ENCODE peak calls at places on chromosomes 7 and 10, in six cellular contexts. R is stimulated activated CD8-positive, alpha-beta memory T cell treated with anti-CD3 and anti-CD28 coated beads, Interleukin-15, amount 100 ng/mL, for 1 hour; C is head of caudate nucleus; N is T-helper 22 cell; J is Calu3; X is ureter. O is an unnamed sample.

GRCh38 chr7:133770863-133771492 is 356.2 kb upstream of the LRGUK start:
- DNase-seq in X (no peak), N (no peak), J (peak), C (no peak), R (no peak), O (no peak)

GRCh38 chr10:24556746-24557742 is 166.6 kb downstream of the ARHGAP21 start:
- DNase-seq in C (peak), X (no peak), N (no peak), R (no peak), J (peak), O (peak)

GRCh38 chr7:123675092-123675473 is 19.4 kb downstream of the LMOD2 start:
- DNase-seq in J (no peak), C (no peak), N (no peak), X (no peak), R (no peak), O (no peak)

GRCh38 chr10:96496281-96496925 is 17.3 kb downstream of the TLL2 start:
- DNase-seq in C (peak), R (no peak), N (no peak), J (no peak), X (no peak), O (no peak)

GRCh38 chr10:70780370-70780760 is 4.8 kb downstream of the TBATA start:
- DNase-seq in X (no peak), R (no peak), J (no peak), N (no peak), C (no peak), O (no peak)

GRCh38 chr10:9009505-9009904 is 955.0 kb downstream of the GATA3 start:
- DNase-seq in R (no peak), X (no peak), N (no peak), C (no peak), J (no peak), O (no peak)

GRCh38 chr7:69115788-69116187 is 482.5 kb upstream of the AUTS2 start:
- DNase-seq in C (no peak), N (no peak), R (no peak), X (no peak), J (no peak), O (no peak)

GRCh38 chr10:76038696-76039095 is 607.3 kb downstream of the LRMDA start:
- DNase-seq in C (no peak), N (no peak), X (no peak), J (no peak), R (no peak), O (no peak)

GRCh38 chr7:130903358-130903974 is 169.5 kb upstream of the KLF14 start:
- DNase-seq in N (no peak), R (no peak), C (peak), X (no peak), J (no peak), O (no peak)

GRCh38 chr7:101185258-101185839 is 5.3 kb upstream of the NAT16 start:
- DNase-seq in N (no peak), X (no peak), J (no peak), C (peak), R (no peak), O (no peak)

GRCh38 chr10:72303424-72304128 is 29.9 kb downstream of the DDIT4 start:
- DNase-seq in R (no peak), J (no peak), X (no peak), C (no peak), N (no peak), O (no peak)

GRCh38 chr7:130491841-130492518 is at the start of gene MEST:
- DNase-seq in J (no peak), C (peak), X (no peak), N (no peak), R (no peak), O (no peak)

GRCh38 chr10:119237722-119238436 is 30.5 kb downstream of the GRK5 start:
- DNase-seq in C (no peak), X (no peak), R (no peak), J (no peak), N (no peak), O (no peak)

GRCh38 chr10:128049226-128050010 is 76.8 kb downstream of the MKI67 start:
- DNase-seq in J (no peak), R (no peak), N (no peak), C (no peak), X (no peak), O (no peak)

GRCh38 chr10:78225611-78226010 is 191.9 kb downstream of the RPS24 start:
- DNase-seq in R (no peak), X (no peak), J (no peak), N (no peak), C (no peak), O (no peak)

GRCh38 chr7:39164887-39165286 is 187.2 kb downstream of the POU6F2 start:
- DNase-seq in X (no peak), C (no peak), J (no peak), N (no peak), R (no peak), O (no peak)

GRCh38 chr7:120089968-120090367 is 183.0 kb upstream of the KCND2 start:
- DNase-seq in X (no peak), R (no peak), J (no peak), C (no peak), N (no peak), O (no peak)

GRCh38 chr7:68684246-68684850 is 913.9 kb upstream of the AUTS2 start:
- DNase-seq in X (no peak), R (no peak), C (peak), J (no peak), N (no peak), O (peak)

GRCh38 chr7:82694020-82694419 is 250.4 kb upstream of the CACNA2D1 start:
- DNase-seq in J (no peak), X (no peak), C (no peak), N (no peak), R (no peak), O (no peak)

GRCh38 chr7:35570926-35571325 is 124.0 kb downstream of the HERPUD2 start:
- DNase-seq in J (no peak), C (no peak), N (no peak), X (no peak), R (no peak), O (no peak)

GRCh38 chr10:110739811-110740271 is 95.7 kb downstream of the RBM20 start:
- DNase-seq in X (no peak), N (no peak), R (no peak), C (no peak), J (no peak), O (no peak)

GRCh38 chr7:151725844-151726770 is 150.8 kb downstream of the PRKAG2 start:
- DNase-seq in N (no peak), C (peak), J (no peak), X (no peak), R (no peak), O (no peak)

GRCh38 chr7:22147113-22147512 is 201.4 kb upstream of the CDCA7L start:
- DNase-seq in X (no peak), C (no peak), J (no peak), R (no peak), N (no peak), O (no peak)